ENCODE peak calls at places on chromosomes 2 and 18, in seven cellular contexts. X is hepatocyte; I is breast epithelium; Z is Jurkat, Clone E6-1; N is astrocyte of the cerebellum; Y is IMR-90; Q is brain microvascular endothelial cell. E is an unnamed sample.

GRCh38 chr18:42268186-42268725 is 313.2 kb downstream of the PIK3C3 start:
- DNase-seq in N (no peak), I (no peak), Q (no peak), Z (no peak), X (no peak), Y (no peak), E (no peak)

GRCh38 chr2:202932425-202933138 is 20.5 kb downstream of the CARF start:
- DNase-seq in N (no peak), Y (peak; percentile 75), Z (no peak), I (no peak), X (peak; percentile 12), Q (no peak), E (no peak)

GRCh38 chr2:28631514-28632206 is 120.0 kb upstream of the PPP1CB start:
- DNase-seq in N (no peak), Y (no peak), Q (no peak), I (no peak), X (no peak), Z (no peak), E (no peak)

GRCh38 chr2:20103514-20103913 is 52.1 kb upstream of the LAPTM4A start:
- DNase-seq in Z (no peak), N (no peak), I (no peak), Q (peak; percentile 25), X (no peak), Y (peak; percentile 12), E (peak; percentile 58)

GRCh38 chr2:105798595-105798994 is 53.9 kb downstream of the NCK2 start:
- DNase-seq in I (no peak), N (no peak), X (no peak), Z (peak; percentile 81), Q (no peak), Y (peak; percentile 23), E (peak; percentile 58)

GRCh38 chr18:67199993-67200617 is 316.4 kb downstream of the DSEL start:
- DNase-seq in Y (peak; percentile 69), I (no peak), N (peak; percentile 53), X (peak; percentile 57), Z (peak; percentile 52), Q (peak; percentile 22), E (peak; percentile 53)

GRCh38 chr2:217632036-217632435 is 370.8 kb downstream of the TNS1 start:
- DNase-seq in Z (no peak), Y (no peak), N (no peak), I (no peak), Q (no peak), X (no peak), E (no peak)

GRCh38 chr2:190859347-190860297 is 21.0 kb upstream of the GLS start:
- DNase-seq in Q (no peak), Z (no peak), N (no peak), X (no peak), Y (peak; percentile 62), I (no peak), E (no peak)

GRCh38 chr2:9163306-9164111 is 43.1 kb upstream of the ASAP2 start:
- DNase-seq in X (no peak), N (no peak), Q (no peak), Z (no peak), Y (peak; percentile 75), I (no peak), E (no peak)

GRCh38 chr2:171723724-171724683 is 36.7 kb downstream of the DYNC1I2 start:
- DNase-seq in X (no peak), Y (peak; percentile 79), I (no peak), Q (peak; percentile 22), N (no peak), Z (no peak), E (no peak)

GRCh38 chr2:116842164-116842563 is 972.3 kb upstream of the DDX18 start:
- DNase-seq in Z (no peak), I (no peak), Q (no peak), Y (no peak), N (no peak), X (no peak), E (no peak)

GRCh38 chr18:76932026-76932819 is 109.9 kb downstream of the ZNF236 start:
- DNase-seq in Z (no peak), N (no peak), Q (no peak), Y (peak; percentile 92), I (no peak), X (peak; percentile 52), E (no peak)
- H3K4me3 ChIP-seq in Z (no peak overlapping the region), N (no peak overlapping the region), Q (no peak overlapping the region), Y (no peak overlapping the region), I (no peak overlapping the region), X (no peak overlapping the region), E (no peak overlapping the region)

DNA sequence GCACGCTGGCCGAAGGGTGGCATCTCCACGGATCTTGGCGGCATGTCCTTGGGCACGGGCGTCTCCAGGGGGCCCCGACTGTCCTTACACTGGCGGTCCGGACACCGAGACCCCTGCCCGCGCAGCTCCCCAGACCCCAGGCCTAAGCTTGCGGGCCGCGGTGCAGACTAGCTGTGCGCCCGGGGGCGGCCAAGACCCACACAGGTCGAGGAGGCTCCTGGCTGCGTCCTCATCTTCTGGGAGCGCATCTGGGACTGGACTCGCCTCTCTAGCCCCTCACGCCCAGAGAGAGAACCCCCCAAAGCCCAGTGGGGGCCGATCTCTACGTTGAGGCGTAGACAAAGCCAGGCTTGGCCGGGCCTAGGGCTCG is 468 bp upstream of the TWIST2 start:
- DNase-seq in I (no peak), Y (no peak), Q (no peak), Z (no peak), N (no peak), X (no peak), E (no peak)
- H3K4me3 ChIP-seq in I (peak overlapping the region; percentile 86), Y (peak overlapping the region; percentile 90), Q (peak overlapping the region; percentile 87), Z (no peak overlapping the region), N (peak overlapping the region; percentile 82), X (peak overlapping the region; percentile 36), E (peak overlapping the region; percentile 12)

DNA sequence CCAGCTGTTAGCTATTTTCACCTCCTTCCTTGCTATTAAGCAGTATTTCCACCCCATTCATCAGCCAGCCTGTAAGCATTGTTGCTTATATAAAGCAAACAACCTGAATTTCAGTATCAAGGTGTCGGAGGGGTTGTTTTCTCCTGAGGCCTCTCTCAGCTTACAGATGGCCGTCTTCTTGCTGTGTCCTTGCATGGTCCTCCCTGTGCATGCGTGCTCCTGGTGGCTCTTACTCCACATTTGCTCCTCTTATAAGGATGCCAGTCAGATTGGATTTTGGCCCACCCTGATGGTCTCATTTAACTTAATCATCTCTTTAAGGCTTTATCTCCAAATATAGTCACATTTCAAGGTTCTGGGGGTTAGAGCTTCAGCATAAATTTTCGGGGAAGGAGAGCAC is 2.6 kb downstream of the MAIP1 start:
- DNase-seq in Z (no peak), Y (no peak), X (no peak), Q (no peak), I (no peak), N (no peak), E (no peak)
- H3K4me3 ChIP-seq in Z (no peak overlapping the region), Y (no peak overlapping the region), X (no peak overlapping the region), Q (no peak overlapping the region), I (no peak overlapping the region), N (no peak overlapping the region), E (no peak overlapping the region)

GRCh38 chr18:44598514-44598913 is 82.2 kb upstream of the SETBP1 start:
- DNase-seq in X (no peak), N (no peak), I (no peak), Q (no peak), Z (no peak), Y (no peak), E (no peak)

GRCh38 chr18:44594779-44595467 is 85.8 kb upstream of the SETBP1 start:
- DNase-seq in Q (peak; percentile 75), I (no peak), Y (peak; percentile 59), N (peak; percentile 64), Z (no peak), X (no peak), E (no peak)

GRCh38 chr18:44601447-44601846 is 79.2 kb upstream of the SETBP1 start:
- DNase-seq in N (no peak), I (no peak), X (peak; percentile 55), Y (peak; percentile 41), Q (peak; percentile 68), Z (no peak), E (no peak)

GRCh38 chr18:44599409-44599808 is 81.3 kb upstream of the SETBP1 start:
- DNase-seq in I (no peak), Q (peak; percentile 55), X (peak; percentile 11), Z (no peak), N (peak; percentile 76), Y (peak; percentile 7), E (no peak)

DNA sequence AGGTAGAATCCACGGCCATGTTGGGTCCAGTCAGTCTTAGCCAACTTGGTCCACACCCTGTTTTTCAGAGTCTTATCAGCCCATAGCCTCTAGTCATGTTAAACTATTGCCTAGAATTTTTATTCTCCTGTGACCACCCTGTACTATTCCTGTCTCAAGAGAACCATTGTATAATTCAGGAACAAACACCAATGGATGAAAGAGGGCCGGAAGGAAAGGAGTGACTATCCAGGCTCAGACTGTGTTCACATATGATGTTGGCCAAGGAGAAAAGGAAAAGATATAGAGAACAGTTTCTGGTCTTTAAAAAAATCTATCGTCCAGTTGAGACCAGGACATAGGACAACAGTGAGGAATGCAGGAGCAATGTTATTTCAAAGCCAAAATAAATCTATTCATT is 82.9 kb upstream of the SETBP1 start:
- DNase-seq in Q (no peak), N (no peak), Y (no peak), I (no peak), X (no peak), Z (no peak), E (no peak)
- H3K4me3 ChIP-seq in Q (no peak overlapping the region), N (no peak overlapping the region), Y (no peak overlapping the region), I (no peak overlapping the region), X (no peak overlapping the region), Z (no peak overlapping the region), E (no peak overlapping the region)

DNA sequence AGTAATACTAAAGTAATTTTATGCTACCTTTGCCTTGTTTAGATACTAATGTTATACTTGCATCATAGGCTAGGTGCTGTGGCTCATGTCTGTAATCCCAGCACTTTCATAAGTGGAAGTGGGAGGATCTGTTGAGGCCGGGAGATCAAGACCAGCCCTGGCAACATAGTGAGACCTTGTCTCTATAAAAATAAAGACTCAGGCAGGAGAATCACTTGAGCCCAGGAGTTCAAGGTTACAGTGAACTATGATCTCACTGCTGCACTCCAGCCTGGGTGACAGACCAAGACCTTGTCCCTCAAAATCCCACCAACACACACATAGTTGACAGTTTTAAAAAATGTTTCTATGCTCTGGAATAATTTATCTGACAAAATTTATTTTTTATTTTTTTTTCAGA is 6.9 kb upstream of the DNAJC27 start:
- DNase-seq in Y (no peak), N (no peak), Q (no peak), I (no peak), Z (no peak), X (no peak), E (no peak)
- H3K4me3 ChIP-seq in Y (no peak overlapping the region), N (no peak overlapping the region), Q (no peak overlapping the region), I (no peak overlapping the region), Z (no peak overlapping the region), X (no peak overlapping the region), E (no peak overlapping the region)

E was measured in small intestine.